ENCODE peak calls at places on chromosomes 6 and 20, in five cellular contexts. T, A, R, Y and J are unnamed samples.

GRCh38 chr6:85436408-85436807 is 13.5 kb upstream of the NT5E start:
- DNase-seq in T (no peak), R (peak), A (peak), Y (no peak), J (no peak)

GRCh38 chr20:25364180-25364788 is 26.4 kb downstream of the ABHD12 start:
- DNase-seq in A (no peak), T (no peak), R (peak), Y (no peak), J (no peak)

GRCh38 chr6:135920689-135921088 is 69.2 kb downstream of the PDE7B start:
- DNase-seq in Y (no peak), A (no peak), R (no peak), T (no peak), J (no peak)

GRCh38 chr6:3631862-3632261 is 119.7 kb downstream of the PXDC1 start:
- DNase-seq in R (no peak), T (no peak), Y (no peak), A (no peak), J (no peak)

GRCh38 chr6:39295538-39295937 is 18.7 kb downstream of the KCNK17 start:
- DNase-seq in A (no peak), R (no peak), Y (no peak), T (no peak), J (no peak)

GRCh38 chr6:107185570-107185969 is 70.3 kb upstream of the BEND3 start:
- DNase-seq in R (no peak), T (no peak), A (no peak), Y (peak), J (no peak)

GRCh38 chr6:155106456-155107107 is 111.5 kb downstream of the TIAM2 start:
- DNase-seq in T (no peak), Y (no peak), R (no peak), A (no peak), J (no peak)

GRCh38 chr20:58708246-58708931 is 15.8 kb downstream of the NPEPL1 start:
- DNase-seq in R (no peak), Y (no peak), T (no peak), A (no peak), J (no peak)

GRCh38 chr6:15444881-15445280 is 199.0 kb downstream of the JARID2 start:
- DNase-seq in R (no peak), Y (no peak), A (no peak), T (no peak), J (no peak)

GRCh38 chr20:31430568-31431095 is 9.8 kb upstream of the DEFB123 start:
- DNase-seq in Y (peak), A (no peak), R (no peak), T (no peak), J (no peak)

GRCh38 chr20:31720486-31721407 is 1.9 kb downstream of the BCL2L1 start:
- DNase-seq in Y (peak), T (no peak), R (no peak), A (no peak), J (no peak)

GRCh38 chr6:133358598-133358997 is 117.4 kb downstream of the EYA4 start:
- DNase-seq in A (no peak), R (no peak), T (no peak), Y (no peak), J (no peak)

GRCh38 chr20:9392892-9393857 is 121.2 kb upstream of the LAMP5 start:
- DNase-seq in Y (peak), A (peak), T (no peak), R (peak), J (no peak)

GRCh38 chr20:44615876-44616603 is 33.7 kb downstream of the PKIG start:
- DNase-seq in R (no peak), A (no peak), Y (peak), T (no peak), J (no peak)

GRCh38 chr6:44338228-44339122 is 4.0 kb upstream of the SPATS1 start:
- DNase-seq in A (peak), R (peak), T (peak), Y (peak), J (peak)

GRCh38 chr6:1600063-1600763 is 9.5 kb upstream of the FOXC1 start:
- DNase-seq in T (no peak), Y (no peak), A (no peak), R (no peak), J (no peak)

GRCh38 chr6:148347076-148348054 is 4.7 kb downstream of the SASH1 start:
- DNase-seq in T (no peak), Y (peak), A (no peak), R (no peak), J (no peak)

GRCh38 chr20:51004305-51004727 is 18.6 kb downstream of the KCNG1 start:
- DNase-seq in R (no peak), Y (peak), T (no peak), A (no peak), J (no peak)

GRCh38 chr20:42494290-42494689 is 695.4 kb downstream of the PTPRT start:
- DNase-seq in R (no peak), Y (no peak), A (no peak), T (no peak), J (no peak)

GRCh38 chr20:2381303-2381702 is 602 bp downstream of the TGM6 start:
- DNase-seq in T (no peak), R (no peak), Y (no peak), A (no peak), J (no peak)

GRCh38 chr6:163741743-163742363 is 327.3 kb downstream of the QKI start:
- DNase-seq in T (no peak), R (no peak), Y (no peak), A (no peak), J (no peak)

GRCh38 chr6:139883776-139884175 is 509.3 kb upstream of the CITED2 start:
- DNase-seq in R (no peak), Y (no peak), T (no peak), A (no peak), J (no peak)

GRCh38 chr6:13660893-13661292 is 45.8 kb downstream of the NOL7 start:
- DNase-seq in A (no peak), R (no peak), Y (no peak), T (no peak), J (no peak)

GRCh38 chr6:147625946-147626345 is 117.5 kb downstream of the SAMD5 start:
- DNase-seq in R (no peak), Y (no peak), T (no peak), A (no peak), J (no peak)

GRCh38 chr6:121302882-121303281 is 31.4 kb downstream of the TBC1D32 start:
- DNase-seq in Y (no peak), T (no peak), A (no peak), R (no peak), J (no peak)

GRCh38 chr20:23142162-23143050 is 56.3 kb upstream of the CD93 start:
- DNase-seq in T (no peak), Y (no peak), A (no peak), R (no peak), J (peak)

GRCh38 chr6:4309540-4309939 is 174.2 kb upstream of the ECI2 start:
- DNase-seq in T (no peak), A (no peak), Y (no peak), R (no peak), J (no peak)

GRCh38 chr6:132167966-132168365 is 216.8 kb upstream of the CCN2 start:
- DNase-seq in A (no peak), Y (no peak), R (no peak), T (no peak), J (no peak)

GRCh38 chr20:21512634-21513180 is 1.2 kb downstream of the NKX2-2 start:
- DNase-seq in T (no peak), A (no peak), Y (no peak), R (no peak), J (no peak)